ENCODE peak calls at places on chromosomes 5 and 9, in six cellular contexts. J is HepG2, T is upper lobe of left lung, L is stomach, A is prostate gland, S is transverse colon. Z is an unnamed sample.

GRCh38 chr9:100597236-100597635 is 19.4 kb downstream of the CAVIN4 start:
- DNase-seq in S (no peak), A (no peak), L (no peak), J (no peak), T (no peak), Z (no peak)

GRCh38 chr9:127458921-127459320 is 7.6 kb downstream of the LRSAM1 start:
- DNase-seq in J (no peak), L (peak; percentile 71), S (no peak), T (peak; percentile 56), A (no peak), Z (no peak)

GRCh38 chr5:123617561-123617960 is 105.6 kb downstream of the CSNK1G3 start:
- DNase-seq in S (no peak), T (no peak), L (no peak), J (peak; percentile 47), A (no peak), Z (no peak)

GRCh38 chr5:10507575-10508024 is 56.3 kb upstream of the ANKRD33B start:
- DNase-seq in A (no peak), L (no peak), T (no peak), J (no peak), S (no peak), Z (no peak)

GRCh38 chr9:130499804-130500263 is 55.1 kb downstream of the ASS1 start:
- DNase-seq in T (no peak), A (peak; percentile 60), S (peak; percentile 80), L (peak; percentile 51), J (peak; percentile 93), Z (no peak)

GRCh38 chr5:176864755-176865154 is 34.4 kb downstream of the HK3 start:
- DNase-seq in J (no peak), L (no peak), A (no peak), S (no peak), T (no peak), Z (no peak)

GRCh38 chr9:116369706-116370105 is 216.1 kb downstream of the PAPPA start:
- DNase-seq in L (no peak), S (no peak), T (no peak), J (no peak), A (no peak), Z (no peak)

GRCh38 chr5:10615693-10616092 is 51.8 kb downstream of the ANKRD33B start:
- DNase-seq in S (no peak), L (no peak), A (no peak), J (no peak), T (no peak), Z (no peak)

GRCh38 chr5:71662381-71662780 is 56.7 kb upstream of the CARTPT start:
- DNase-seq in T (no peak), J (no peak), A (no peak), S (no peak), L (no peak), Z (no peak)

GRCh38 chr9:122387526-122387925 is 16.7 kb downstream of the PTGS1 start:
- DNase-seq in L (no peak), A (no peak), J (no peak), S (no peak), T (no peak), Z (no peak)

GRCh38 chr9:728535-728934 is 113.0 kb upstream of the DMRT1 start:
- DNase-seq in J (no peak), A (no peak), S (no peak), T (no peak), L (no peak), Z (no peak)

GRCh38 chr5:11174601-11175000 is 413.6 kb upstream of the DAP start:
- DNase-seq in A (no peak), J (no peak), T (no peak), S (no peak), L (no peak), Z (no peak)

GRCh38 chr9:30505311-30505710 is 1879.1 kb upstream of the ACO1 start:
- DNase-seq in T (no peak), J (no peak), A (no peak), S (no peak), L (no peak), Z (no peak)

GRCh38 chr5:124572973-124573372 is 173.5 kb downstream of the ZNF608 start:
- DNase-seq in A (no peak), S (no peak), T (no peak), L (no peak), J (no peak), Z (no peak)

GRCh38 chr5:136275601-136276000 is 82.6 kb upstream of the SMIM32 start:
- DNase-seq in L (no peak), S (no peak), A (no peak), T (no peak), J (peak; percentile 28), Z (no peak)

GRCh38 chr5:125277494-125278154 is 531.2 kb upstream of the ZNF608 start:
- DNase-seq in A (no peak), T (no peak), L (no peak), S (no peak), J (peak; percentile 14), Z (no peak)

GRCh38 chr5:78530342-78531096 is 118.1 kb downstream of the LHFPL2 start:
- DNase-seq in J (no peak), T (no peak), A (no peak), L (no peak), S (no peak), Z (no peak)

GRCh38 chr5:168286386-168286785 is 5.1 kb upstream of the WWC1 start:
- DNase-seq in S (no peak), A (no peak), J (no peak), L (no peak), T (no peak), Z (no peak)

GRCh38 chr5:33530183-33530962 is 89.6 kb downstream of the TARS1 start:
- DNase-seq in A (no peak), L (no peak), J (no peak), S (no peak), T (no peak), Z (no peak)
- TF ChIP-seq POLR2A in A (no peak), L (no peak), J (no peak), S (no peak), T (no peak), Z (no peak)

DNA sequence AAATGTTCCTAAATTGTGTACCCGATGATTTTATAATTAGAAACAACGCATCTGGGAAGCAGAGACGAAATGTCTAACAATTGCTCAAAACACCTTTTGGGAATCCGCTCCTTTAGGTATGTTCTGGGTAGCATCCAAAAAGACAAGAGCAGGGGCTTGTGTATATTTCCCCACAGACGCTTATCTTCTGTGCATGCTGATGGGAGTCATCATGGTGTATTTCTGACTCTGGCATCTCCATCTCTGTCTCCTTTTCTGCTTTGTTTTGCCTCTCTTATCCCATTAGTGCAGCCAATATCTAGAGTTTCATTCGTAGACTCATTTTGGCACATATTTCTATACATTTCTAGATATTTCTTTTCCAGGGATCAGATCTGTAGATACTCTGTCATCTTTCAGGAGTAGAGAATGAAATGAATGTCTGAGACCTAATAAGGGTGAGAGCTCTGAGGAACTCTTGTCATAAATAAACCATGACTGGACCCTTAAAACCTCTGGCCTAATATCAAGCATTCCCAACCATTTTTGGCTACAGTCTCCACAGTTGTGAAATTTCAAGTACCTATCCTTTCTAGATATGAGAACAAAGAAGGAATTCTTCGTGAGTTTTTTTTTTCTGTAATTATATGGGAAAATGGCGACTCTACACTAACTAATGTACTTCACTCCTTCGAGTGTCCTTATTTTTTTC is 508.2 kb downstream of the ACTL7B start:
- DNase-seq in S (no peak), T (no peak), J (no peak), A (no peak), L (no peak), Z (no peak)
- TF ChIP-seq POLR2AphosphoS5 in S (no peak), T (no peak), J (no peak), A (no peak), L (no peak), Z (no peak)

DNA sequence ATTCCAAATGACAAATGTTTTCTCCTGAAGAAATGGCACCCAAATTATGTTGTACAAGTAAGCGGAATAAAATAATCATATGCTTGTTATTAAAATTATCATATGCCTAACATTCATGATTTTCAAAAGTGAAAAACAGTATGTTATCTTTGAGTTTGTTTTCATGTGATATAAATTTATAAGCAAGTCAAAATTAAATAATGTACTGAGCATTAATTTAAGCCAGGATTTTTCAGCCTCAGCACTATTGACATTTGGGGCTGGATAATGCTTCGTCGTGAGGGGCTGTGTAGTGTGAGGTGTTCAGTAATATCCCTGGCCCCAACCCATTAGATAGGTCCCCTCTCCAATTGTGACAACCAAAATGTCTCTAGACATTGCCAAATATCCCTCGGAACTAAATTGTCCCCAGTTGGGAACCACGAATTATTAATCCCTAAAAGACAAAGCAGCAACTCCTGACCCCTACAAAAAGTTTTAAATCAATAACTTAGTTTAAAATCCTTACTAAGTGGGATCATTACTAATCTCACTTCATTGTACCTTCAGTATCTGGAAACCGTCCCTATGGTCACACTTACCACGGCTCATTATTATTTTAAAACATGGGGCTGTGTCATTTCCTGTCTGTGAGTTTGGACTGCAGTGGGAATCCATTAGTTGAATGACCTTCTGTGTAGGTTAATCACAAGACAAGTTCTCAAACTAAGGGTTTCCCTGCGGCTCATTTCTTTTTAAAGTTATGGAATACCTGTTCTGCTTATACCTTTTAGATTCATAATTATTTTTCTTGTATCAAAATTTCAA is 1.3 kb upstream of the NNT start:
- DNase-seq in J (peak; percentile 32), T (no peak), S (no peak), L (no peak), A (no peak), Z (no peak)
- TF ChIP-seq POLR2A in J (no peak), T (no peak), S (no peak), L (no peak), A (no peak), Z (no peak)

GRCh38 chr5:32223972-32224608 is 50.0 kb upstream of the GOLPH3 start:
- DNase-seq in L (no peak), A (no peak), T (peak; percentile 43), J (peak; percentile 75), S (no peak), Z (no peak)

GRCh38 chr5:32228816-32229215 is 54.7 kb upstream of the GOLPH3 start:
- DNase-seq in S (no peak), L (no peak), T (no peak), J (no peak), A (no peak), Z (no peak)

GRCh38 chr5:32222723-32223470 is 48.8 kb upstream of the GOLPH3 start:
- DNase-seq in J (no peak), T (no peak), L (no peak), S (no peak), A (no peak), Z (no peak)

GRCh38 chr5:32229586-32229985 is 55.5 kb upstream of the GOLPH3 start:
- DNase-seq in S (no peak), A (no peak), J (no peak), T (no peak), L (no peak), Z (no peak)

DNA sequence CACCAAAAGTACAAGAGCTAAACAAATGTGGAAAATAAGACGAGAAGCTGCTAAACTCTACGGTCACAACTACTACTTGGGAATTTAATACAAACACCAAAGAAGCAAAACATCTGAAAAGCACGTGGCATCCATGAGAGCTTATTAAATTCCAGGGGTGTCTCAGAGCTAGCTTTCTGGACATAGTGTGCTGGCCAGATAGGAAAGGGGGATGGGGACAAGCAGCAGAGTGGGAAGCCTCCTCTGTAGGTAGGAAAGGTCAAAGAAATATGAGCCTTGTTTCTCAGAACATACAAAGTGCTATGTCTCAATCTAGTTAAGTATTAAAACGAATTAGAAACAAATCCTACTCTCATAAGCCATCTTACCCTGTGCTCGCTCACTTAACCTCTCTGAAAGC is 51.3 kb upstream of the GOLPH3 start:
- DNase-seq in S (no peak), L (no peak), T (peak; percentile 81), J (peak; percentile 38), A (peak; percentile 47), Z (no peak)
- TF ChIP-seq POLR2AphosphoS5 in S (peak; percentile 35), L (peak; percentile 35), T (no peak), J (no peak), A (peak; percentile 90), Z (no peak)

GRCh38 chr9:2817987-2818386 is 25.9 kb downstream of the PUM3 start:
- DNase-seq in T (peak; percentile 34), S (no peak), L (no peak), J (no peak), A (no peak), Z (no peak)
- TF ChIP-seq POLR2A in T (peak; percentile 11), S (no peak), L (no peak), J (no peak), A (no peak), Z (no peak)